ENCODE peak calls at places on chromosomes 1 and 21, in four cellular contexts. A is neural progenitor cell, G is HCT116, E is mammary epithelial cell. U is an unnamed sample. For H3K4me1, the result is how much of the 10 kb centered on the place peaks cover.

GRCh38 chr1:209609403-209610377 is 26.2 kb downstream of the CAMK1G start:
- DNase-seq in A (no peak), G (no peak), E (peak), U (peak)

GRCh38 chr21:26795866-26796329 is 49.3 kb downstream of the ADAMTS1 start:
- DNase-seq in A (peak), G (no peak), E (peak), U (no peak)

GRCh38 chr1:31434101-31434871 is 21.3 kb downstream of the SERINC2 start:
- DNase-seq in A (peak), G (no peak), E (no peak), U (no peak)

GRCh38 chr1:151145158-151146071 is 1.0 kb downstream of the SEMA6C start:
- DNase-seq in A (peak), G (no peak), E (no peak), U (no peak)

GRCh38 chr1:81558291-81559076 is 242.2 kb upstream of the ADGRL2 start:
- DNase-seq in A (no peak), G (no peak), E (no peak), U (no peak)

GRCh38 chr21:29125199-29125598 is 5.2 kb upstream of the MAP3K7CL start:
- DNase-seq in A (no peak), G (no peak), E (no peak), U (no peak)

GRCh38 chr1:11842154-11843041 is 5.2 kb downstream of the NPPA start:
- DNase-seq in A (no peak), G (no peak), E (no peak), U (no peak)

GRCh38 chr21:25283720-25284119 is 323.6 kb downstream of the MRPL39 start:
- DNase-seq in A (peak), G (no peak), E (no peak), U (no peak)

GRCh38 chr1:119703666-119704450 is 7.9 kb upstream of the PHGDH start:
- DNase-seq in A (no peak), G (no peak), E (no peak), U (no peak)

GRCh38 chr1:228853191-228853590 is 117.9 kb downstream of the RHOU start:
- DNase-seq in A (no peak), G (no peak), E (no peak), U (no peak)
- H3K4me1 ChIP-seq in A (under half), G (under half), E (under half), U (under half)

DNA sequence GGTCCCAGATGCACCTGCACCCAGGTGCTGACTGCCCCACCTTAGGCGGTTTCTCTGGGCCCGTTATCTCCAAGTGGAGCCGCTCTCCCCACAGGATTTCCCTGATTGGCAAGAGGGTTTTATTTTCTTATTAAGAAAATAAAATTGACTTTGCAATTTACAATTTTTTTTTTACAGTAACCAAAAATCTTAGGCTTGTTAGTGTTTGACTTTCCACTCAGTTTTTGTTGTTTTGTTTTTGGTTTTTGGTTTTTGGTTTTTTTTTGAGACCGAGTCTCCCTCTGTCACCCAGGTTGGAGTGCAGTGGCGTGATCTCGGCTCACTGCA is 4.8 kb upstream of the CCDC27 start:
- DNase-seq in A (no peak), G (no peak), E (no peak), U (no peak)
- H3K4me2 ChIP-seq in A (peak), G (no peak), E (peak), U (peak)

DNA sequence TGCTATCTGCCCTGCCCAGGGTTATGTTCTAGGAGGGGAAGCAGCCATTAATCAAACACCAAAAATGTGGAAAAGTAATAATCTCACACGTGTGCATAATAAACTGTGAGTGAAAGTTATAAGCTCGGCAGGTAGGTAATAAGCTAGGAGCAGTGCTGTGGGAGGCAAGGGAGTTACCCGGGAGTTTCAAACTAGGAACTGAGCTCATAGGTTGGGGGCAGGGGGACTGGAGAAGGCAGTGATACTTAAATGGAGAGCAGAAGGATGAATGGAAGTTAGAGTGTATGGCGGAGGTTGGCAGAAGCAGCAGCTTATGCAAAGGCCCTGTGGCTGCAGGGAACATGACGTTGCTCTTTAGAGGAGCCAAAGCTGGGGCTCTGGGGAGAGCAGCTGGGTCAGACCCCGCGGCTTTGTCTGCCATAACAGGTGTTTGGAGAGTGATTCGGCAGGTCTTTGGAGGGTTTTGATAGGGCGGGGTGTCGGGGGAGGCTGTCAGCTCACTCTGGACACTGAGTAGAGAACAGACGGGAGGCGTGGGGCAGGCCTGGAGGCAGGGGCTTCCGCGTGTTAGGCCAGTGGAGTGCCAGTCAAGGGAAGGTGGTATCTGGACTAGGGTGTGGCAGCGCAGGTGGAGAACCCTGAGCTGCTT is 20.0 kb downstream of the PTPRF start:
- DNase-seq in A (no peak), G (no peak), E (no peak), U (no peak)
- H2AFZ ChIP-seq in A (peak), G (no peak), E (peak), U (no peak)

GRCh38 chr1:248824301-248824700 is 1.4 kb downstream of the SH3BP5L start:
- DNase-seq in A (no peak), G (no peak), E (no peak), U (no peak)

GRCh38 chr1:248825136-248825535 is 579 bp downstream of the SH3BP5L start:
- DNase-seq in A (no peak), G (no peak), E (no peak), U (no peak)

GRCh38 chr1:248824701-248825100 is 1.0 kb downstream of the SH3BP5L start:
- DNase-seq in A (no peak), G (no peak), E (no peak), U (no peak)

GRCh38 chr1:248825573-248825908 is 174 bp downstream of the SH3BP5L start:
- DNase-seq in A (no peak), G (no peak), E (no peak), U (no peak)

GRCh38 chr1:248825909-248826760 is at the start of gene SH3BP5L:
- DNase-seq in A (peak), G (peak), E (peak), U (peak)
- H3K4me1 ChIP-seq in A (under half), G (under half), E (under half), U (under half)

GRCh38 chr1:224592636-224593579 is 23.2 kb upstream of the CNIH3 start:
- DNase-seq in A (no peak), G (no peak), E (peak), U (peak)
- H3K4me2 ChIP-seq in A (no peak), G (no peak), E (peak), U (no peak)

GRCh38 chr1:222087207-222087920 is 345.5 kb upstream of the DUSP10 start:
- DNase-seq in A (no peak), G (no peak), E (no peak), U (no peak)

GRCh38 chr1:222090103-222090502 is 348.2 kb upstream of the DUSP10 start:
- DNase-seq in A (no peak), G (no peak), E (peak), U (no peak)

GRCh38 chr1:222081859-222082258 is 340.0 kb upstream of the DUSP10 start:
- DNase-seq in A (no peak), G (no peak), E (no peak), U (no peak)

GRCh38 chr1:222084048-222084447 is 342.2 kb upstream of the DUSP10 start:
- DNase-seq in A (no peak), G (no peak), E (no peak), U (no peak)

GRCh38 chr1:222084996-222085395 is 343.1 kb upstream of the DUSP10 start:
- DNase-seq in A (no peak), G (no peak), E (peak), U (no peak)
- H2AFZ ChIP-seq in A (no peak), G (no peak), E (peak), U (no peak)

DNA sequence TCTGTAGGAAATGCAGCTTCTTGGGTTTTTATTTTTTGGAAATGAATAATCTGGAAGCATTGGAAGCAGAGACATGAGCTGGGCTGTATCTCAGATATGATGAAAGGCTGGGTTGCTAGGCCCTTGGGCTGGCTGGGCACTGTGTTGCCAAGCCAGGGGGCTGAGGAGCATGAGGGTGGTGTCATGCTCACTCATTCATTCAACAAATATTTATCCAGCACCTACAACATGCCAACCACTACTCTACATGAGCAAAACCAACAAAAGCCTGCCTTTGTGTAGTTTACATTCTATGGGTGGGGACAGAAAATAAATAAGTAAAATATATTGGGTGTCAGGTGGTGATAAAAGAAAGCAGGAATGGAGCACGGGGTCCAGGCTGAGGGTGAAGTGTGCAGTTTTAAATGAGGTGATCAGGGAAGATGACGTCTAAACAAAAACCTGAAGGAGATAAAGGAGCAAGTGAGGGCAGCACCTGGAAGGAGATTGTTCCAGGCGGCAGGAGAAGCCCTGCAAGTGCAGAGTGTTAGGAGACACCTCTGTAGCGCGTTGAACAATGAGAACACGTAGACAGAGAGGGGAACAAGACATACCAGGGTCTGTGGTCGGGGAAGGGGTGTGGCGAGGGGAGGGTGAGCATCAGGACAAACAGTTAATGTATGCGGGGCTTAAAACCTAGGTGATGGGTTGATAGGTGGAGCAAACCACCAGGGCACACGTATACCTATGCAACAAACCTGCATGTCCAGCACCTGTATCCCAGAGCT is 10.9 kb downstream of the TAGLN2 start:
- DNase-seq in A (no peak), G (no peak), E (no peak), U (no peak)
- H3K4me1 ChIP-seq in A (under half), G (under half), E (half or more), U (half or more)

GRCh38 chr1:3187415-3188149 is 118.6 kb downstream of the PRDM16 start:
- DNase-seq in A (no peak), G (no peak), E (no peak), U (no peak)

GRCh38 chr1:3188150-3188971 is 119.4 kb downstream of the PRDM16 start:
- DNase-seq in A (no peak), G (no peak), E (no peak), U (no peak)

GRCh38 chr1:3186526-3186921 is 117.5 kb downstream of the PRDM16 start:
- DNase-seq in A (peak), G (no peak), E (no peak), U (no peak)

GRCh38 chr1:3184666-3185065 is 115.7 kb downstream of the PRDM16 start:
- DNase-seq in A (no peak), G (no peak), E (no peak), U (no peak)

GRCh38 chr1:3185896-3186525 is 117.0 kb downstream of the PRDM16 start:
- DNase-seq in A (no peak), G (no peak), E (no peak), U (no peak)
- H3K4me2 ChIP-seq in A (no peak), G (no peak), E (no peak), U (no peak)

U was measured in keratinocyte.